ENCODE peak calls at places on chromosomes 2 and 18, in nine cellular contexts. B is lower lobe of right lung, T is uterus, W is H1, M is heart right ventricle, C is HepG2, V is sigmoid colon, Z is HCT116, R is left lung. P is an unnamed sample. For H3K4me1 and H3K36me3, the result is how much of the 10 kb centered on the place peaks cover.

GRCh38 chr2:162330881-162331280 is 12.4 kb upstream of the IFIH1 start:
- DNase-seq in B (no peak), T (no peak), W (no peak), M (no peak), C (no peak), V (no peak), Z (no peak), R (no peak), P (no peak)

GRCh38 chr2:216370961-216371633 is 1.2 kb downstream of the MARCHF4 start:
- DNase-seq in B (no peak), T (no peak), W (peak), M (peak), C (no peak), V (no peak), Z (no peak), R (no peak), P (no peak)

GRCh38 chr2:64582774-64583340 is 58.7 kb downstream of the AFTPH start:
- DNase-seq in B (no peak), T (no peak), W (no peak), M (no peak), C (no peak), V (no peak), Z (no peak), R (no peak), P (no peak)

GRCh38 chr2:26444236-26444635 is 33.7 kb downstream of the OTOF start:
- DNase-seq in B (no peak), T (no peak), W (peak), M (no peak), C (no peak), V (peak), Z (no peak), R (no peak), P (no peak)

GRCh38 chr2:102773149-102773706 is 11.4 kb downstream of the TMEM182 start:
- DNase-seq in B (no peak), T (no peak), W (no peak), M (no peak), C (no peak), V (no peak), Z (no peak), R (no peak), P (no peak)

GRCh38 chr2:48566582-48566981 is 36.6 kb downstream of the STON1 start:
- DNase-seq in B (no peak), T (no peak), W (no peak), M (no peak), C (peak), V (no peak), Z (no peak), R (no peak), P (no peak)

GRCh38 chr2:164785447-164785846 is 56.2 kb downstream of the COBLL1 start:
- DNase-seq in B (no peak), T (no peak), W (no peak), M (no peak), C (no peak), V (no peak), Z (no peak), R (no peak), P (no peak)

GRCh38 chr18:76620326-76620813 is 125.3 kb upstream of the ZNF516 start:
- DNase-seq in B (peak), T (peak), W (no peak), M (peak), C (no peak), V (peak), Z (peak), R (peak), P (peak)

GRCh38 chr18:59699061-59699460 is 1.8 kb upstream of the CCBE1 start:
- DNase-seq in B (no peak), T (no peak), W (no peak), M (no peak), C (no peak), V (no peak), Z (no peak), R (no peak), P (no peak)

GRCh38 chr2:178283519-178283918 is 89.2 kb downstream of the OSBPL6 start:
- DNase-seq in B (no peak), T (no peak), W (no peak), M (no peak), C (no peak), V (no peak), Z (no peak), R (no peak), P (no peak)

GRCh38 chr2:26710743-26711456 is 18.4 kb downstream of the KCNK3 start:
- DNase-seq in B (no peak), T (no peak), W (no peak), M (peak), C (no peak), V (no peak), Z (no peak), R (peak), P (no peak)

GRCh38 chr18:5029622-5030021 is 167.4 kb downstream of the AKAIN1 start:
- DNase-seq in B (no peak), T (no peak), W (no peak), M (no peak), C (no peak), V (no peak), Z (no peak), R (no peak), P (no peak)

GRCh38 chr2:99698896-99699295 is 209.1 kb upstream of the REV1 start:
- DNase-seq in B (no peak), T (no peak), W (no peak), M (no peak), C (no peak), V (no peak), Z (no peak), R (no peak), P (no peak)

GRCh38 chr2:66775730-66776422 is 341.0 kb downstream of the MEIS1 start:
- DNase-seq in B (no peak), T (peak), W (no peak), M (no peak), C (no peak), V (peak), Z (no peak), R (no peak), P (peak)

GRCh38 chr2:112728384-112729175 is 7.8 kb downstream of the NT5DC4 start:
- DNase-seq in B (no peak), T (no peak), W (no peak), M (no peak), C (no peak), V (no peak), Z (no peak), R (peak), P (no peak)

GRCh38 chr2:54606393-54606973 is 117.0 kb upstream of the EML6 start:
- DNase-seq in B (no peak), T (no peak), W (no peak), M (no peak), C (no peak), V (no peak), Z (no peak), R (no peak), P (no peak)

GRCh38 chr2:150789376-150789905 is 302.0 kb upstream of the RND3 start:
- DNase-seq in B (no peak), T (no peak), W (no peak), M (no peak), C (no peak), V (no peak), Z (no peak), R (no peak), P (no peak)

GRCh38 chr2:207184348-207184747 is 18.6 kb upstream of the KLF7 start:
- DNase-seq in B (no peak), T (no peak), W (no peak), M (no peak), C (no peak), V (no peak), Z (no peak), R (no peak), P (no peak)

GRCh38 chr2:230346921-230347533 is 20.0 kb downstream of the SP140L start:
- DNase-seq in B (no peak), T (no peak), W (no peak), M (no peak), C (no peak), V (no peak), Z (no peak), R (no peak), P (no peak)

GRCh38 chr2:66596229-66596628 is 161.3 kb downstream of the MEIS1 start:
- DNase-seq in B (no peak), T (no peak), W (no peak), M (no peak), C (no peak), V (no peak), Z (no peak), R (no peak), P (no peak)

GRCh38 chr2:100821913-100822260 is 1.9 kb downstream of the NPAS2 start:
- DNase-seq in B (no peak), T (no peak), W (no peak), M (no peak), C (no peak), V (no peak), Z (no peak), R (no peak), P (no peak)
- TF ChIP-seq CTCF in B (no peak), T (no peak), W (no peak), M (no peak), C (no peak), V (no peak), Z (no peak), R (no peak), P (no peak)

GRCh38 chr2:240447331-240447730 is 11.9 kb downstream of the GPC1 start:
- DNase-seq in B (no peak), T (no peak), W (no peak), M (peak), C (no peak), V (no peak), Z (no peak), R (no peak), P (no peak)

GRCh38 chr2:240449764-240450531 is 14.5 kb downstream of the GPC1 start:
- DNase-seq in B (no peak), T (no peak), W (no peak), M (peak), C (no peak), V (no peak), Z (no peak), R (peak), P (no peak)

GRCh38 chr2:240446618-240447175 is 11.2 kb downstream of the GPC1 start:
- DNase-seq in B (no peak), T (no peak), W (no peak), M (peak), C (no peak), V (no peak), Z (no peak), R (peak), P (no peak)

GRCh38 chr2:240447934-240448333 is 12.5 kb downstream of the GPC1 start:
- DNase-seq in B (no peak), T (no peak), W (no peak), M (no peak), C (no peak), V (no peak), Z (no peak), R (no peak), P (no peak)

DNA sequence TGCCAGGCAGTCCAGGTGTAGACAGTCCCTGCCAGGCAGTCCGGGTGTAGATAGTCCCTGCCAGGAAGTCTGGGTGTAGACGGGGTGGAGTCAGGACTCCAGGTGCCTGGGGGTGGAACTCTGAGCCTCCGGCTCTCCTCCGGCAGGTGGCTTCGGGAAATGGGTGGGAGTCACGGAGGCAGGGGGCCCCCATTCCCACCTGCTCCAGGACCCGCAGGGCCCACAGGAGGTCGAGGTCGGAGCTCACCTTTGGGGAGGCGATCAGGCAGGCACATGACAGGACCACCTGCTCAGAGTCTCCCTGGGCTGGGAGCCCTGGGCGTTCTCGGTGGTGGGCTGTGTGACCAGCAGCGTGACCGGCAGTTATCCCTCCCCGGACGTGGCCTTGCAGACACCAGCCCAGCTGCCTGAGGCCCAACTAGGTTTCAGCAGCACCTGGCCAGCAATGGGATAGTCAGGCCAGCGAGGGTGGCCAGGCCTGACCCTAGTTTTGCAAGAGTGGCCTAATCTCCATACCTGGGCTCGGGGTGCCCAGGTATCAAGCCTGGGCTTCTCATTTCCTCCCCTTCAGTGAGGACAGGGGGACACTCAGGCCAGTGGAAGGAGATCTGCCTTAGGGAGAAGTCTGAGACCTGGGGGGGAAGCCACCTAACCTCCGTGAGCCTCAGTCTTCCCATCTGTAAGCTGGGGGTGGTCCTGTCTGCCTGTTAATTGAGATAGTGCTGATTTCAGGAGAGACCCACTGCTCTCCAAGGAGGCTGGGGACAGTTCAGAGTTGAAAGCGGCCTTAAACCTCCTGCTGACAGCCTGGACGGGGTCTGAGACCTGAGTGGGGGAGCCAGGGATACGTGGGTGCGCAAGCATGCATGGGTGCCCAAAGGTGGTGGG is 13.2 kb downstream of the GPC1 start:
- DNase-seq in B (no peak), T (no peak), W (no peak), M (no peak), C (no peak), V (no peak), Z (no peak), R (no peak), P (no peak)
- H3K4me1 ChIP-seq in B (under half), T (under half), W (under half), M (under half), C (under half), V (under half), Z (under half), R (under half), P (under half)

DNA sequence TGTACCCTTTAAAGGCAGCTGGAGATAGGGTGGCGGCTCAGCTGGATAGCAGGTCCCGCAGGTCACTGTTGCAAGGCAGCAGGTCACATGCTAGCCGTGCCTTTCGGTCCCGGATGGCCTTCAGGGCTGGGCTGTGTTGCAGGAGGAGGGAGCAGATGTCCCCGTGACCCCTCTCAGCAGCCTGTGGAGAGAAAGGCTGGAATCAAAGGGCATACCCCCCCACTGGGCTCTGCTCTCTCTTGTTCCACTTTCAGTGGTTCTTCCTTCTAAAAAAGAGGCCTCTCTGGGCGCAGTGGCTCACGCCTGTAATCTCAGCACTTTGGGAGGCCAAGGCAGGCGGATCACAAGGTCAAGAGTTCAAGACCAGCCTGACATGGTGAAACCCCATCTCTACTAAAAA is 4.4 kb upstream of the ANKRD23 start:
- DNase-seq in B (no peak), T (no peak), W (no peak), M (no peak), C (peak), V (no peak), Z (no peak), R (peak), P (peak)
- H3K36me3 ChIP-seq in B (half or more), T (under half), W (under half), M (under half), C (under half), V (under half), Z (under half), R (half or more), P (under half)

DNA sequence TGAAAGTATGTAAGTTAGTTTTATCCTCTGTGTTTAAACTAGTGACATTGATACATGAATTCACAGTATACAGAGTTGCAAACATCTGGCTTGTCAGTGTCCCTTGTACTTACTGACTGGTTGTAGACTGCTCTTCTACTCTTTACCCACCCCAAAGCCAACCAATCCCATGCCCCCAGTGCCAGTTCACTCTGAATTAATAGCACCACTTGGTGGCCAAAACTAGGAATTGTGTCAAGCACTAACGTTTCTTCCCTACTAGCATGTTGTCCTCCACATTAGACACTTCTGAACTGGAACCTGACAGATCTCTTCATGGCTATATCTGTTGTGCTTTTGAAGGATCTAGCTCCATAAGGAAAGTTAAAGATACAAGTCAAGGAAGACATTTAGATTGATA is 27.2 kb upstream of the OTX1 start:
- DNase-seq in B (no peak), T (no peak), W (no peak), M (no peak), C (peak), V (no peak), Z (peak), R (no peak), P (no peak)
- TF ChIP-seq CTCF in B (no peak), T (no peak), W (peak), M (peak), C (peak), V (no peak), Z (peak), R (no peak), P (no peak)

GRCh38 chr2:130369589-130370341 is 13.9 kb downstream of the PTPN18 start:
- DNase-seq in B (no peak), T (no peak), W (no peak), M (no peak), C (no peak), V (peak), Z (no peak), R (no peak), P (no peak)

GRCh38 chr2:130368786-130369185 is 12.9 kb downstream of the PTPN18 start:
- DNase-seq in B (no peak), T (no peak), W (no peak), M (no peak), C (no peak), V (peak), Z (no peak), R (no peak), P (no peak)

GRCh38 chr2:130372055-130372832 is 16.4 kb downstream of the PTPN18 start:
- DNase-seq in B (peak), T (peak), W (peak), M (peak), C (no peak), V (peak), Z (peak), R (peak), P (peak)

GRCh38 chr2:130371723-130372054 is 15.8 kb downstream of the PTPN18 start:
- DNase-seq in B (peak), T (no peak), W (no peak), M (no peak), C (no peak), V (peak), Z (no peak), R (no peak), P (peak)

DNA sequence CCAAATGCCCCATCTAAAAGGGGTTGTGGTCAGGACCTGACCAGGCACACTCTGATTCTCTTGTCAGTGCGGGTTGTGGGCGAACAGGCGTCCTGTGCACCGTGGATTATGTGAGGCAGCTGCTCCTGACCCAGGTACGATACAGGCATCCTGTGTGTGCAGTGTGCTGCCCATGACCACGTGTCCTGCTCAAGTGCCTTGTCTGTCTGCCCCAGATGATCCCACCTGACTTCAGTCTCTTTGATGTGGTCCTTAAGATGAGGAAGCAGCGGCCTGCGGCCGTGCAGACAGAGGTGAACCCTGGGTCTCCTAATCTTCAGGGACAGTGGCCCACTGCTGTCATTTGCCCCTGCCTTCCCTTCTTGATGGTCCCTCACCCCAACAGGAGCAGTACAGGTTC is 14.6 kb downstream of the PTPN18 start:
- DNase-seq in B (no peak), T (no peak), W (no peak), M (no peak), C (no peak), V (peak), Z (no peak), R (no peak), P (no peak)
- H3K4me1 ChIP-seq in B (half or more), T (under half), W (under half), M (under half), C (under half), V (under half), Z (under half), R (half or more), P (under half)

P was measured in adrenal gland.